ENCODE peak calls at places on chromosome 20, in seven cellular contexts. V is SK-N-SH; A is AG04450; L is naive thymus-derived CD4-positive, alpha-beta T cell; X is ovary; R is GM23248; N is right cardiac atrium. S is an unnamed sample. For H3K27me3, the result is how much of the 10 kb centered on the place peaks cover.

GRCh38 chr20:12847862-12848261 is 160.9 kb upstream of the SPTLC3 start:
- DNase-seq in L (no peak), X (no peak), R (peak), V (no peak), N (no peak), A (no peak), S (no peak)

GRCh38 chr20:51500311-51500710 is 42.2 kb downstream of the NFATC2 start:
- DNase-seq in R (peak), V (no peak), X (no peak), A (no peak), N (no peak), L (no peak), S (no peak)

GRCh38 chr20:16695633-16696032 is 34.2 kb upstream of the SNRPB2 start:
- DNase-seq in L (no peak), N (no peak), X (no peak), A (no peak), V (no peak), R (no peak), S (no peak)

GRCh38 chr20:62376112-62377063 is 9.3 kb upstream of the LAMA5 start:
- DNase-seq in X (peak), N (peak), A (no peak), R (peak), V (no peak), L (no peak), S (peak)

GRCh38 chr20:421685-422250 is 13.7 kb downstream of the RBCK1 start:
- DNase-seq in N (no peak), L (no peak), A (no peak), V (no peak), R (no peak), X (no peak), S (no peak)

GRCh38 chr20:13024581-13024980 is 15.8 kb downstream of the SPTLC3 start:
- DNase-seq in X (no peak), L (no peak), V (no peak), N (no peak), R (peak), A (no peak), S (no peak)

GRCh38 chr20:64222851-64223525 is 32.6 kb upstream of the PCMTD2 start:
- DNase-seq in R (no peak), A (no peak), N (peak), V (no peak), L (no peak), X (peak), S (no peak)

GRCh38 chr20:24968278-24968677 is 19.2 kb downstream of the CST7 start:
- DNase-seq in L (no peak), R (no peak), V (no peak), A (no peak), X (no peak), N (no peak), S (no peak)

GRCh38 chr20:53752971-53753879 is 159.6 kb upstream of the ZNF217 start:
- DNase-seq in A (no peak), N (no peak), R (no peak), L (no peak), X (no peak), V (no peak), S (no peak)

GRCh38 chr20:37668166-37668565 is 25.7 kb upstream of the CTNNBL1 start:
- DNase-seq in L (no peak), X (no peak), V (no peak), A (no peak), N (no peak), R (no peak), S (no peak)

GRCh38 chr20:44715495-44716308 is 533 bp downstream of the CCN5 start:
- DNase-seq in L (no peak), R (no peak), N (no peak), X (peak), V (no peak), A (no peak), S (no peak)
- H3K4me3 ChIP-seq in L (no peak), R (peak), N (peak), X (peak), V (no peak), A (no peak), S (no peak)

GRCh38 chr20:57568088-57568896 is 7.4 kb downstream of the PCK1 start:
- DNase-seq in V (no peak), R (no peak), A (no peak), L (no peak), X (no peak), N (no peak), S (no peak)

GRCh38 chr20:57564951-57565642 is 4.2 kb downstream of the PCK1 start:
- DNase-seq in V (no peak), R (no peak), A (no peak), L (no peak), X (no peak), N (no peak), S (no peak)

GRCh38 chr20:57566399-57566798 is 5.5 kb downstream of the PCK1 start:
- DNase-seq in L (no peak), A (no peak), R (no peak), N (no peak), X (no peak), V (no peak), S (no peak)

GRCh38 chr20:57567471-57568079 is 6.7 kb downstream of the PCK1 start:
- DNase-seq in V (no peak), A (no peak), R (no peak), X (no peak), N (no peak), L (no peak), S (no peak)

GRCh38 chr20:57566803-57567459 is 6.0 kb downstream of the PCK1 start:
- DNase-seq in V (no peak), X (no peak), A (no peak), L (no peak), N (no peak), R (no peak), S (no peak)
- H3K27me3 ChIP-seq in V (under half), X (under half), A (under half), L (under half), N (under half), R (half or more), S (under half)

DNA sequence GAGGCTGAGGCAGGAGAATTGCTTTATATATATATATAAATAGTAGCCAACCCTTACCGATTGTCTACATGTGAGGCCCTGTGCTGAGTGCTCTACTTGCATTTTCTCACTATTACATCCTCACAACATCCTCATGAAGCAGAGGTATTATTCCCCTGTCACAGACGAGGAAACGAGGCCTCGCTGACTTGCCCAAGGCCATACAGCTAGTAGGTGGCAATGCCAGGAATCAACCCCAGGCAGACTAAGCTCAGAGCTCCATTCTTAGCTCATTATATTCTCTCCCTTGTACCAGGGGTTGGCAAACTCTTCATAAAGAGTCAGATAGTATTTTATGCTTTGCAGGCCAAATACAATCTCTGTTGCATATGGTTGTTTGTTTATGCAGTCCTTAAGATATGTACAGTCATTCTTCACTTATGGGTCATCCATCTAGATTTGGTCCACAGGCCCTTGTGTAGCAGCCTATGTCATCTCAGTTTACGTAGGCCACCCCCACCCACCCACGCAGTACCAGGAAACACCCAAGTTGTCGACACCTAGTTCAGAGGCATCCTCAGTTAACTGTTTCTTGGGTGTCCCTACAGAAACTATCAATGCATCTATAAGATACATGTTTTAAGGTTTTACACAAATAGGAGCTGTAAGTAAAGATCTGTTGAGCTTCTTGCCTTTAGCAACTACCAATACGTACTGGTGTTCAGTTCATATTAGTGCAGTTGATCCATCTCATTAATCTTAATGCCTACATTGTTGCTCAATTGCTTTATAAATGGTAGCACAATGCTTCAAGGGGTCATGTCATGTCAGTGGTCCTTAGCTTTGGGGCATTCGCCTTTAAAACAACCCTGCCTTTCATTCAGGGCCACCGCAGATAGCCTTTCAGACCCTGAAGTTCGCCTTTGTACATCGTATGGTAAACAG is 3.0 kb downstream of the CASS4 start:
- DNase-seq in A (peak), V (no peak), X (no peak), N (no peak), R (peak), L (no peak), S (no peak)
- H3K4me3 ChIP-seq in A (peak), V (no peak), X (no peak), N (no peak), R (no peak), L (peak), S (no peak)

GRCh38 chr20:3749087-3749688 is 16.7 kb downstream of the HSPA12B start:
- DNase-seq in L (no peak), A (no peak), N (no peak), R (no peak), V (no peak), X (no peak), S (no peak)
- H3K27me3 ChIP-seq in L (under half), A (under half), N (under half), R (under half), V (under half), X (under half), S (under half)

GRCh38 chr20:34983089-34983820 is 27.6 kb downstream of the MYH7B start:
- DNase-seq in R (no peak), N (no peak), L (no peak), A (no peak), X (no peak), V (no peak), S (no peak)
- H3K4me3 ChIP-seq in R (no peak), N (no peak), L (no peak), A (no peak), X (no peak), V (no peak), S (no peak)

DNA sequence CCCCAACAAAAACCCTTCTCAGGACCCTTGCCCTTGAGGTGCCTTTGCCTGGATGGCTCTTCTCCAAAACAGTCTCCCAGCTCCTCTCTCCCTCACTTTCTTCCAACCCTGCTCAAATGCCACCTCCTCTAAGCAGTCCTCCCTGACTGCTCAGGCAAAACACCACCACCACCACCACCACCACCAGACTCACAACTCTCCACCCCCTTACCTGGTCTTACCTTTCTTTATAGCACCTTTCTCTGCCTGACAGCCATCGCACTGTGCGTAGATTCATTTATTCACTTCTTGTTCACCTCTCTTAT is 157.0 kb downstream of the ANKRD60 start:
- DNase-seq in L (no peak), X (no peak), A (no peak), N (no peak), R (no peak), V (no peak), S (no peak)
- H3K27me3 ChIP-seq in L (under half), X (under half), A (under half), N (under half), R (under half), V (under half), S (under half)

GRCh38 chr20:18788021-18788420 is 25.6 kb upstream of the SCP2D1 start:
- DNase-seq in X (no peak), R (no peak), V (no peak), N (no peak), A (no peak), L (no peak), S (no peak)
- H3K4me3 ChIP-seq in X (no peak), R (no peak), V (no peak), N (no peak), A (no peak), L (no peak), S (no peak)

GRCh38 chr20:2005831-2006426 is 12.1 kb upstream of the PDYN start:
- DNase-seq in V (no peak), L (peak), X (peak), R (peak), A (peak), N (peak), S (peak)

GRCh38 chr20:2005359-2005758 is 11.5 kb upstream of the PDYN start:
- DNase-seq in V (no peak), N (no peak), X (no peak), L (no peak), A (no peak), R (peak), S (no peak)

GRCh38 chr20:2010533-2010932 is 16.7 kb upstream of the PDYN start:
- DNase-seq in L (no peak), V (no peak), R (no peak), X (no peak), N (no peak), A (no peak), S (no peak)

GRCh38 chr20:2004171-2004570 is 10.3 kb upstream of the PDYN start:
- DNase-seq in R (no peak), L (no peak), V (no peak), N (no peak), X (no peak), A (no peak), S (no peak)

GRCh38 chr20:2006452-2007381 is 12.9 kb upstream of the PDYN start:
- DNase-seq in X (no peak), V (peak), A (peak), L (no peak), N (no peak), R (peak), S (no peak)
- H3K27me3 ChIP-seq in X (under half), V (under half), A (under half), L (under half), N (under half), R (half or more), S (under half)